ENCODE peak calls at places on chromosomes 3 and 15, in ten cellular contexts. B, N, P, M, D, C, X, U, A and S are unnamed samples.

GRCh38 chr3:195259146-195259563 is 11.8 kb downstream of the XXYLT1 start:
- DNase-seq in B (no peak), N (no peak), P (peak), M (no peak), D (no peak), C (no peak), X (peak), U (no peak), A (no peak), S (no peak)

GRCh38 chr3:50078622-50079021 is 10.1 kb upstream of the RBM5 start:
- DNase-seq in B (no peak), N (no peak), P (peak), M (no peak), D (no peak), C (no peak), X (no peak), U (no peak), A (no peak), S (peak)

GRCh38 chr15:44811347-44811746 is 75.0 kb downstream of the TRIM69 start:
- DNase-seq in B (no peak), N (no peak), P (no peak), M (no peak), D (no peak), C (no peak), X (no peak), U (no peak), A (no peak), S (no peak)

GRCh38 chr3:32254268-32254667 is 15.8 kb downstream of the CMTM8 start:
- DNase-seq in B (no peak), N (no peak), P (no peak), M (no peak), D (no peak), C (no peak), X (no peak), U (no peak), A (no peak), S (no peak)

GRCh38 chr3:113628316-113628715 is 68.1 kb downstream of the USF3 start:
- DNase-seq in B (no peak), N (no peak), P (no peak), M (no peak), D (no peak), C (no peak), X (no peak), U (no peak), A (no peak), S (no peak)

GRCh38 chr3:31634485-31634884 is 101.8 kb downstream of the STT3B start:
- DNase-seq in B (no peak), N (no peak), P (peak), M (no peak), D (no peak), C (no peak), X (peak), U (no peak), A (no peak), S (no peak)

GRCh38 chr15:57551717-57552677 is 39.7 kb upstream of the MYZAP start:
- DNase-seq in B (peak), N (no peak), P (peak), M (no peak), D (no peak), C (no peak), X (peak), U (no peak), A (no peak), S (no peak)

GRCh38 chr3:127961963-127962362 is 46.9 kb downstream of the KBTBD12 start:
- DNase-seq in B (no peak), N (no peak), P (peak), M (no peak), D (no peak), C (no peak), X (no peak), U (no peak), A (no peak), S (no peak)

GRCh38 chr3:194512895-194513601 is 26.2 kb upstream of the ATP13A3 start:
- DNase-seq in B (no peak), N (no peak), P (no peak), M (no peak), D (no peak), C (no peak), X (no peak), U (no peak), A (no peak), S (no peak)

GRCh38 chr3:121926380-121926779 is 32.2 kb downstream of the SLC15A2 start:
- DNase-seq in B (no peak), N (no peak), P (no peak), M (no peak), D (no peak), C (no peak), X (no peak), U (no peak), A (no peak), S (no peak)

GRCh38 chr3:138949002-138949418 is 2.0 kb downstream of the FOXL2NB start:
- DNase-seq in B (no peak), N (no peak), P (no peak), M (no peak), D (no peak), C (no peak), X (no peak), U (no peak), A (no peak), S (no peak)

GRCh38 chr3:20648294-20648693 is 462.3 kb upstream of the SGO1 start:
- DNase-seq in B (peak), N (no peak), P (peak), M (no peak), D (no peak), C (no peak), X (peak), U (no peak), A (no peak), S (peak)

GRCh38 chr3:49388416-49388815 is 23.4 kb downstream of the RHOA start:
- DNase-seq in B (no peak), N (no peak), P (peak), M (no peak), D (no peak), C (no peak), X (peak), U (no peak), A (no peak), S (no peak)

GRCh38 chr3:128433630-128434185 is 33.0 kb downstream of the DNAJB8 start:
- DNase-seq in B (no peak), N (no peak), P (no peak), M (no peak), D (no peak), C (no peak), X (no peak), U (no peak), A (no peak), S (no peak)

GRCh38 chr3:54967586-54968244 is 39.9 kb upstream of the LRTM1 start:
- DNase-seq in B (no peak), N (no peak), P (peak), M (no peak), D (no peak), C (no peak), X (peak), U (no peak), A (no peak), S (peak)

GRCh38 chr3:16596352-16597032 is 8.7 kb downstream of the DAZL start:
- DNase-seq in B (no peak), N (no peak), P (no peak), M (no peak), D (no peak), C (no peak), X (no peak), U (no peak), A (no peak), S (no peak)

GRCh38 chr3:57150097-57150496 is 15.1 kb downstream of the IL17RD start:
- DNase-seq in B (no peak), N (no peak), P (peak), M (no peak), D (no peak), C (no peak), X (no peak), U (no peak), A (no peak), S (no peak)

GRCh38 chr3:152050782-152051405 is 177.5 kb downstream of the SUCNR1 start:
- DNase-seq in B (no peak), N (no peak), P (peak), M (no peak), D (no peak), C (no peak), X (no peak), U (no peak), A (no peak), S (no peak)

GRCh38 chr15:62209322-62209721 is 44.2 kb upstream of the C2CD4B start:
- DNase-seq in B (no peak), N (no peak), P (no peak), M (no peak), D (no peak), C (no peak), X (no peak), U (no peak), A (no peak), S (no peak)

GRCh38 chr15:85500729-85501128 is 120.3 kb downstream of the AKAP13 start:
- DNase-seq in B (no peak), N (no peak), P (peak), M (no peak), D (no peak), C (no peak), X (no peak), U (no peak), A (peak), S (no peak)

GRCh38 chr15:30041868-30042267 is 40.9 kb upstream of the GOLGA8J start:
- DNase-seq in B (no peak), N (no peak), P (no peak), M (no peak), D (no peak), C (no peak), X (no peak), U (no peak), A (no peak), S (no peak)

GRCh38 chr3:119310052-119310451 is 15.9 kb downstream of the ARHGAP31 start:
- DNase-seq in B (no peak), N (no peak), P (peak), M (no peak), D (no peak), C (no peak), X (peak), U (no peak), A (no peak), S (peak)

GRCh38 chr15:82663186-82663600 is 16.0 kb upstream of the CPEB1 start:
- DNase-seq in B (peak), N (peak), P (peak), M (peak), D (peak), C (no peak), X (peak), U (no peak), A (no peak), S (peak)

GRCh38 chr3:151146071-151146730 is 56.8 kb downstream of the GPR171 start:
- DNase-seq in B (peak), N (no peak), P (peak), M (peak), D (peak), C (no peak), X (peak), U (peak), A (peak), S (peak)

GRCh38 chr3:48232232-48232631 is 8.7 kb upstream of the ZNF589 start:
- DNase-seq in B (no peak), N (no peak), P (no peak), M (no peak), D (no peak), C (no peak), X (no peak), U (no peak), A (no peak), S (no peak)

GRCh38 chr3:165827233-165827632 is 10.0 kb downstream of the BCHE start:
- DNase-seq in B (no peak), N (no peak), P (no peak), M (no peak), D (no peak), C (no peak), X (no peak), U (no peak), A (no peak), S (no peak)

GRCh38 chr15:70289191-70289955 is 191.7 kb upstream of the TLE3 start:
- DNase-seq in B (no peak), N (no peak), P (peak), M (no peak), D (no peak), C (peak), X (peak), U (no peak), A (no peak), S (no peak)

GRCh38 chr3:139846729-139847128 is 88.3 kb upstream of the CLSTN2 start:
- DNase-seq in B (no peak), N (no peak), P (no peak), M (no peak), D (no peak), C (no peak), X (no peak), U (no peak), A (no peak), S (no peak)

GRCh38 chr15:65192016-65192415 is 6.9 kb upstream of the CLPX start:
- DNase-seq in B (no peak), N (no peak), P (peak), M (no peak), D (no peak), C (peak), X (peak), U (no peak), A (no peak), S (peak)

GRCh38 chr15:40087991-40088928 is 20.4 kb downstream of the BMF start:
- DNase-seq in B (no peak), N (no peak), P (peak), M (no peak), D (no peak), C (no peak), X (peak), U (no peak), A (peak), S (peak)

GRCh38 chr15:22979699-22980188 is 424 bp downstream of the CYFIP1 start:
- DNase-seq in B (peak), N (no peak), P (peak), M (no peak), D (peak), C (no peak), X (peak), U (no peak), A (peak), S (peak)

GRCh38 chr3:66692751-66693140 is 191.9 kb upstream of the LRIG1 start:
- DNase-seq in B (no peak), N (no peak), P (no peak), M (no peak), D (no peak), C (no peak), X (no peak), U (no peak), A (no peak), S (no peak)

GRCh38 chr3:187212705-187213104 is 15.4 kb downstream of the RTP1 start:
- DNase-seq in B (no peak), N (no peak), P (no peak), M (no peak), D (no peak), C (no peak), X (no peak), U (no peak), A (no peak), S (no peak)

GRCh38 chr3:57956119-57956832 is 51.9 kb upstream of the FLNB start:
- DNase-seq in B (no peak), N (no peak), P (peak), M (no peak), D (no peak), C (no peak), X (peak), U (no peak), A (no peak), S (peak)

GRCh38 chr15:82044373-82045178 is 1.2 kb downstream of the MEX3B start:
- DNase-seq in B (peak), N (no peak), P (peak), M (peak), D (peak), C (no peak), X (peak), U (peak), A (peak), S (peak)